ENCODE peak calls at places on chromosomes 12 and 14, in five cellular contexts. K is H9, U is foreskin keratinocyte, I is neural progenitor cell, P is HFFc6. N is an unnamed sample.

GRCh38 chr12:38905480-38906351 is at the start of gene CPNE8:
- DNase-seq in K (peak; percentile 75), U (peak; percentile 65), I (peak; percentile 75), P (no peak), N (peak; percentile 84)

GRCh38 chr12:54294152-54294913 is 6.5 kb downstream of the NFE2 start:
- DNase-seq in K (peak; percentile 79), U (no peak), I (peak; percentile 63), P (peak; percentile 22), N (peak; percentile 83)

GRCh38 chr12:60441577-60441976 is 845.7 kb downstream of the SLC16A7 start:
- DNase-seq in K (no peak), U (no peak), I (no peak), P (no peak), N (no peak)

GRCh38 chr14:82094819-82095218 is 561.2 kb upstream of the SEL1L start:
- DNase-seq in K (no peak), U (no peak), I (no peak), P (no peak), N (no peak)

GRCh38 chr12:7271904-7272303 is 32.0 kb upstream of the ACSM4 start:
- DNase-seq in K (no peak), U (no peak), I (no peak), P (no peak), N (no peak)

GRCh38 chr12:6074394-6074793 is 50.1 kb downstream of the VWF start:
- DNase-seq in K (no peak), U (no peak), I (no peak), P (no peak), N (peak; percentile 51)

GRCh38 chr12:87491089-87491488 is 538.1 kb downstream of the C12orf50 start:
- DNase-seq in K (no peak), U (no peak), I (no peak), P (no peak), N (no peak)

GRCh38 chr12:132766380-132767085 is 4.9 kb upstream of the ANKLE2 start:
- DNase-seq in K (no peak), U (no peak), I (no peak), P (no peak), N (no peak)

GRCh38 chr14:39315859-39316444 is 82.2 kb downstream of the MIA2 start:
- DNase-seq in K (no peak), U (no peak), I (peak; percentile 73), P (no peak), N (no peak)

DNA sequence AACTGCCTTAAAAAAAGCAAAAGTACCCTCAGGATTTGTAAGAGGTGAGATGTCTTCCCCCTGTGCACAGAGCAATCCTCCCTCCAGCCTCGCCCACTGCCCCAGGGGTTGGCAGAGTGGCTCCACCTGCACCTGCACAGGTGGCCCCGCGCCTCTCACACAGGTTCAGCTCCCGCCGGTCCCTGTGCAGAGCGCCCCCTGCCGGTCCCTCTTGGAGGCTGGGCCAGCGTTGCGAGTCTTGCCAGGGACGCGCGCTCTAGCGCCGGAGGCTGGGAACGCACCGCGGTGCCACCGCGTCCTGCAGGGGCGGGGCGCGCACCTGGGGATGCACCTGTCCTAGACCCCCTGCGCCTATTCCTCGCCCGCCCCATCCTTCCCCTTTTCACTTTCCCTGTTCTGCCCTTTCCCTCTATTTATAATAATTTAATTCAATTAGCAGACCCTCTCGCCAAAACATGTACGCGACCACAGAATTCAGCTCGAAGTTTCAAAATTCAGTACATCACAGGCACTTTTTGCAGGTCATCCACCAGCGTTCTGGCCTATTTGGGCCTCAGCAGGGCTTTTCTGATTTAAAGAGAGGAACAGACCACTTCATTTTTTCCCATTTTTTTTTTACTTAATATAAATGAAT is 618.6 kb downstream of the AACS start:
- DNase-seq in K (peak; percentile 96), U (no peak), I (peak; percentile 87), P (no peak), N (peak; percentile 75)
- TF ChIP-seq CTCF in K (peak; percentile 99), U (no peak), I (peak; percentile 91), P (no peak), N (peak; percentile 58)

DNA sequence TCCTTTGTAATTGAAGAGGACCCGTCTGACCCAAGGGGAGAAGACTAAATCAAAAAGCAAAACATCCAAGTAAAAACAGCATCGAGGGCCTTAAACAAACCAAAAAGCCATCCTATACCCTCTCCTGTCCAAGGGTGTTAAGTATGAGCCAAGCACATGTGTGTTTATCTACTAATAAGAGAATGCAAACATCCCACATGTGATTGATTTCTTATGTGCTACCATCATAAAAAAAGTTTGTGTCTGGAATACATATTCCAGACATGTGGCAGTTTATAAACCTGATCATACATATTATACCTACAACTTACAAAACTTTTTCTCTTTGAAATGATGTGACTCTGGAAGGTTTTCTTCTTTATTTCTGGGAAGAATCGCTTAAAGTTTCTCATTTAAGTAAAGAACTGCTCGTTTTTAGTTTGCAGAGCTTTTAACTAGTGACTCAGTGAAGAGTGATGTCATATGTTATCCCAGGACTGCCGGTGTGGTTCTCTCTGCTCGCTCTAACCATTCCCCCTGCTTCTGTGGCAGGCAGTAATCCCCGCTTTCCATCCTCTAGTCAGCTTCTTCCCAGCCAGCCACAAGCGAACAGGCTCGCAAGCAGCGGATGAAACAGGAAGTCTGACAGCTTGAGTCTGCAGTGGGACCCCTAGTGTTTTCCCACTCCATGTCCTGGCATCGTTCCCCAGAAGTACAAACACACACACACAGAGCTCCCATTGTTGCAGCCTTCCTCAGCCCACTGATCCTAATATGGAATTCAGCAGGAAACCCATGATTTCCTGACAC is 431 bp upstream of the RHOJ start:
- DNase-seq in K (peak; percentile 74), U (peak; percentile 43), I (peak; percentile 77), P (peak; percentile 94), N (no peak)
- TF ChIP-seq CTCF in K (no peak), U (no peak), I (no peak), P (peak; percentile 43), N (no peak)

GRCh38 chr14:43540948-43541347 is 966.1 kb downstream of the FSCB start:
- DNase-seq in K (peak; percentile 89), U (no peak), I (peak; percentile 5), P (no peak), N (no peak)
- TF ChIP-seq CTCF in K (peak; percentile 72), U (no peak), I (peak; percentile 41), P (no peak), N (no peak)

GRCh38 chr12:31923063-31923412 is 36.2 kb upstream of the RESF1 start:
- DNase-seq in K (no peak), U (no peak), I (no peak), P (no peak), N (no peak)
- TF ChIP-seq CTCF in K (no peak), U (no peak), I (no peak), P (no peak), N (no peak)

DNA sequence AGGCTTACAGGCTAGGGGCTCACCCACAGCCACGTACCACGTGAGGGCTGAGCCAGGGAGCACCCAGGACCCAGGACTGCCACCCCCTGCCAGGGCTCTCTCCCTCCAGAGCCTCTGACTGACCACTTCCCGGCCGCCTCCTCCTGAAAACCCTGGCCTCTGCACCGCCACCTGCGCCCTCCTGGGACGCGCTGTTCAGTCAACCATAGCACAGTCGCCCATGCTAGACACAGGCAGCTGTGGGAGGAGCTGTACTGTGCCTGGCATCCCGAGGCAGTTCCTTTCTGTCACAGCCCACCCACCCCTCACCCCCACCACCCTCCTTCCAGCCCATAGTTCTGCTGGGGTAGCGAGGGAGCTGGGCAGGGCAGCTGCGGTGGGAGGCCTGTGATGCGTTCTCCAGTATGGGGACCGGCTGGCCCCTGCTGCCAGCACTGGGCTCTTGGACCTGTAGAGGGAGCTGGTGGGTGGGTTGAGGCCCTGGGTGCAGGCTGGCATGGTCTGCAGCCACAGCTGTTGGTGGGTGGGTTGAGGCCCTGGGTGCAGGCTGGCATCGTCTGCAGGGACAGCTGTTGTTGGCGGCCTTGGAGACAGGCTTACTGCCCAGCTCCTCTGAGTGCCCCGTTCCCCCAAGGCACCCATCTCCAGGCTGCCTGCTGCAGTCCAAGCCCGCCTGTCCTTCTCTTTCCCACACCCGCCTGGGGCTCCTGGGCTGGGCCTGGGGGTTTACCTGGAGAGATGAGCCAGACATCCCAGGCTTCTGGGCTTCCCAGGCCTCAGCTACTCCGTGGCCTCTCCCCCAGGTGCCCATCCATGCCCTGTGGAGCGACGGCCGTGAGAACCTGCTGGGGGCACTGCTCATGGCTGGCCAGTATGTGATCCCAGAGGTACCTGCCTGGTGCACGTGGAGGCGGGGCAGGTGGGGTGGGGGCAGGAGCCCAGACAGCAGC is 11.5 kb downstream of the ASPG start:
- DNase-seq in K (peak; percentile 59), U (no peak), I (peak; percentile 56), P (no peak), N (no peak)
- TF ChIP-seq CTCF in K (peak; percentile 58), U (peak; percentile 32), I (peak; percentile 45), P (peak; percentile 29), N (no peak)